ENCODE peak calls at places on chromosomes 4 and X, in five cellular contexts. I is Caco-2, B is astrocyte of the cerebellum, D is pancreas, N is transverse colon. J is an unnamed sample.

GRCh38 chrX:9131066-9131465 is 97.1 kb upstream of the FAM9B start:
- DNase-seq in B (no peak), D (no peak), N (no peak), I (no peak), J (no peak)

GRCh38 chrX:101206471-101206870 is 13.1 kb upstream of the DRP2 start:
- DNase-seq in I (peak), B (no peak), D (no peak), N (no peak), J (no peak)

GRCh38 chr4:87622303-87622702 is 14.0 kb downstream of the DSPP start:
- DNase-seq in D (no peak), N (no peak), B (no peak), I (no peak), J (no peak)

GRCh38 chr4:122152699-122153328 is 683 bp downstream of the BLTP1 start:
- DNase-seq in I (peak), B (peak), D (peak), N (peak), J (no peak)

GRCh38 chr4:152778656-152779512 is 646 bp downstream of the TIGD4 start:
- DNase-seq in D (peak), B (no peak), I (no peak), N (peak), J (no peak)

GRCh38 chrX:67564475-67564874 is 20.7 kb downstream of the AR start:
- DNase-seq in I (no peak), N (no peak), B (no peak), D (no peak), J (no peak)

GRCh38 chr4:27472364-27472763 is 611.7 kb downstream of the STIM2 start:
- DNase-seq in N (no peak), I (no peak), D (no peak), B (no peak), J (no peak)

GRCh38 chr4:94934201-94934600 is 176.4 kb downstream of the BMPR1B start:
- DNase-seq in D (no peak), B (peak), I (no peak), N (no peak), J (no peak)

GRCh38 chr4:188941524-188942109 is 802.4 kb downstream of the TRIML1 start:
- DNase-seq in I (no peak), N (no peak), B (peak), D (no peak), J (peak)

DNA sequence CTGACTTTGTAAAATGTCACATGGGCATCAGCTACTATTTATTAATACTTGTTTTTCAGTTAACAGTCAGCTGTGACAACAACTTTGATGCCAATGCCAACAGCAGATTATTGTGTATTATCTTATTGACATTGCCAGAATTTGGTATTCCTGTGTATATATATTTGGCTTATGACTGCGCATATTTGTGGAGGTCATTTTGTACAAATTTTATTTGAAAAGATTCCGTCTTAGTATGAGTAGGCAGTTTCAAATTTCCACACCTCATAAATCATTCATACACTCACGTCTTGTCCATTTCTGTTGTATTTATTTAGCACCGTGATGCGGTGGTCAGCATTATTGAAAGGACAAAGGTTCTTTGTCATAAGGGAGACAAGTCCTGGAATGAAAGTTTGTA is 558.2 kb upstream of the NDST4 start:
- DNase-seq in B (peak), N (no peak), I (no peak), D (no peak), J (no peak)
- H3K4me3 ChIP-seq in B (no peak), N (no peak), I (no peak), D (no peak), J (no peak)

DNA sequence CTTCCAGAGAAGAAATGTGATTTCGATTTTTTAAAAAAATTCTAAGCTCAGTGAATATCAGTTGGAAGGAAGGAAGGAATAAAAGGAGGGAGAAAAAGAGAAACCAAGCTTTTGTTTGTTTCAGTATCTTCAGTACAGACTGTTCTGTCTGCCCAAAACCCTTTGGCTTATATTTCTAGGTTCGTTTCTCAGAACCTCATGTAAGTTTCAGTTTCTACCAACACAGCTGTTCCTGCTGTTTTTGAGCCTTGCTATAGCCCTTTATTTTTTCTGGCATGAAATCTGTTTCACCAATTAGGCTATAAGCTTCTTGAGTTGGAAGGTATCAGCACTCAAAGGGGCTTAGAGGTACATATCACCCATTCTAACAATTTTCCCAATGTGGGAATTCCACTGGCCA is 157.9 kb downstream of the GBA3 start:
- DNase-seq in N (no peak), I (no peak), B (no peak), D (no peak), J (no peak)
- H3K4me3 ChIP-seq in N (no peak), I (no peak), B (no peak), D (no peak), J (no peak)

DNA sequence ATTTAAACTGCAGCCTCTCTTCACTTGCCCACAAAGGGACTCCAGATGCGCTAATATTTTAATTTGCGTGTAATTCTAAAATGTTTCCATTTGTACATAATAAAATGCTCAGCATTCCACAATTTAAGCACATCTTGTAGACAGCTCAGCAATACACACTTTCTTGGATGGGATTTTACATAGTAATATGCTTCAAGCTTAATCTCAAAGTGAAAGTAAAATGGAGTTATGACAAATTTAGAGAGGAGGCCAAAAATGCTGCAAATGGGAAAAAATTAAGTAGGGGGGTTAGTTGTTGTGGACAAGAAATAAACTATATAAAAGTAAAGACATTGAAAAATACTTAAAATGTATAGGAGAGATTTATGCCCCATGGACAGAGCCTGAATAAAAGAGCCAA is 149.1 kb downstream of the FBXO8 start:
- DNase-seq in D (no peak), I (no peak), N (no peak), B (no peak), J (no peak)
- H3K4me3 ChIP-seq in D (no peak), I (no peak), N (peak), B (no peak), J (peak)

GRCh38 chr4:148445903-148446261 is 3.7 kb upstream of the NR3C2 start:
- DNase-seq in I (no peak), N (no peak), B (no peak), D (no peak), J (no peak)
- H3K4me3 ChIP-seq in I (peak), N (peak), B (peak), D (peak), J (peak)

DNA sequence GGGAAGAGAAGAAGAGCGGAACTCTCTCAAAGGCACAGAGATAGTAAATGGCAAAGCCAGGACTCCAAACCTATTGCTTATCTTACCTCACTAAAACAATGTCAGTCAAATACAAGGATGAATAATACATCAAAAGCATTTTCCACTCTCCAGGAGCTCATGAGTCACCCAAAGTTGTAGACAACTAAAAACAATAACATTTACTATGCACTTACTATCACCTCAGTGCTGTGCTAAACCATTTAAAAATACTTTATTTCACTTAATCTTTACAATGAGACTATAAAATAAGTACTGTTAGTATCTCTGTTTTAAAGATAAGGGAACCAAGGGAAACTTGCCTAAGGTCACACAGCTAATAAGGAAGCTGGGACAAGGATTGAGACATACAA is 163.2 kb upstream of the SPANXC start:
- DNase-seq in B (no peak), D (no peak), I (no peak), N (no peak), J (no peak)
- H3K4me3 ChIP-seq in B (no peak), D (no peak), I (no peak), N (no peak), J (no peak)

GRCh38 chr4:16952896-16953605 is 54.6 kb upstream of the LDB2 start:
- DNase-seq in D (no peak), I (no peak), B (no peak), N (no peak), J (no peak)

DNA sequence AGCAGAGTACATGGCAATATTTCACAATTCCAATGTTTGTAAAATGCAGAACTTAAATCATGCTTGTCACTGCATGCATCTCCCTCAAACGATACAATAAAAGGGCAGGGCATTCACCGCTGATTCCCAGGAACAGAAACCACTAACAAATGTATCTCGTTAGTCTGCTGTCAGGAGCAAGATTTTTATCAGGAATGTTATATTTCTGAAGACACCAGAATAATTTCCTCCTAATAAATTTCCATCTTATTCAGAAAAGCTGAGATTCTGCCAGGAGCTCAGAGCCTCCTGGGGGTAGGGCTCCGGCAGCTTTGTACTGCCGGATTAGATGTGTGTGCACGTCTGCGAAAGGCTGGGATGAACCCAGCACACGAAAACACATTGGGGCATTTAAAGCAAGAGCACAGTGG is 54.0 kb upstream of the LDB2 start:
- DNase-seq in N (no peak), D (no peak), I (no peak), B (no peak), J (no peak)
- H3K4me3 ChIP-seq in N (no peak), D (no peak), I (no peak), B (no peak), J (no peak)

GRCh38 chrX:56764153-56764974 is 35.3 kb downstream of the NBDY start:
- DNase-seq in I (peak), N (peak), D (peak), B (peak), J (no peak)
- H3K4me3 ChIP-seq in I (no peak), N (no peak), D (peak), B (peak), J (no peak)

GRCh38 chrX:120459313-120459712 is 9.8 kb downstream of the LAMP2 start:
- DNase-seq in N (no peak), B (no peak), I (no peak), D (no peak), J (no peak)

GRCh38 chrX:120456973-120457372 is 12.1 kb downstream of the LAMP2 start:
- DNase-seq in B (no peak), I (no peak), D (no peak), N (no peak), J (no peak)

GRCh38 chrX:120453985-120454384 is 15.1 kb downstream of the LAMP2 start:
- DNase-seq in D (no peak), N (no peak), I (no peak), B (no peak), J (no peak)

GRCh38 chrX:120462370-120462769 is 6.7 kb downstream of the LAMP2 start:
- DNase-seq in B (no peak), I (no peak), D (no peak), N (no peak), J (no peak)

GRCh38 chrX:120457766-120458180 is 11.3 kb downstream of the LAMP2 start:
- DNase-seq in B (peak), N (no peak), D (no peak), I (no peak), J (peak)
- H3K4me3 ChIP-seq in B (no peak), N (no peak), D (no peak), I (no peak), J (no peak)